ENCODE peak calls at places on chromosomes 7 and 10, in five cellular contexts. V, M, E, Y and U are unnamed samples.

GRCh38 chr10:4704034-4704545 is 121.9 kb upstream of the AKR1E2 start:
- DNase-seq in E (peak), Y (peak), M (no peak), V (peak), U (peak)

GRCh38 chr7:4131043-4131442 is 551.1 kb upstream of the FOXK1 start:
- DNase-seq in E (no peak), M (no peak), V (no peak), Y (no peak), U (no peak)

GRCh38 chr10:45179716-45180115 is 135.7 kb downstream of the OR13A1 start:
- DNase-seq in Y (no peak), V (no peak), M (no peak), E (no peak), U (no peak)

GRCh38 chr10:133258818-133259602 is 17.7 kb downstream of the ADAM8 start:
- DNase-seq in E (peak), M (no peak), V (peak), Y (peak), U (no peak)

GRCh38 chr10:66822801-66823200 is 103.0 kb upstream of the LRRTM3 start:
- DNase-seq in E (no peak), V (no peak), M (no peak), Y (no peak), U (no peak)

GRCh38 chr7:96388620-96389383 is 66.9 kb upstream of the SLC25A13 start:
- DNase-seq in E (peak), M (no peak), Y (no peak), V (no peak), U (no peak)

GRCh38 chr7:90266808-90267207 is 21.8 kb downstream of the CFAP69 start:
- DNase-seq in V (no peak), M (no peak), E (no peak), Y (no peak), U (no peak)

GRCh38 chr10:130362308-130362761 is 226.1 kb downstream of the GLRX3 start:
- DNase-seq in V (no peak), M (no peak), Y (no peak), E (no peak), U (no peak)

GRCh38 chr10:77391605-77392235 is 245.9 kb downstream of the KCNMA1 start:
- DNase-seq in E (peak), Y (peak), V (peak), M (peak), U (peak)

GRCh38 chr7:155830961-155831806 is 18.9 kb upstream of the SHH start:
- DNase-seq in Y (no peak), E (no peak), V (no peak), M (no peak), U (no peak)

GRCh38 chr7:22660732-22661131 is 66.3 kb upstream of the IL6 start:
- DNase-seq in Y (no peak), V (no peak), M (no peak), E (no peak), U (no peak)

GRCh38 chr10:93028881-93029280 is 31.7 kb upstream of the CYP26C1 start:
- DNase-seq in E (peak), M (no peak), V (no peak), Y (no peak), U (no peak)

GRCh38 chr7:159033956-159034938 is 110.4 kb downstream of the VIPR2 start:
- DNase-seq in Y (no peak), E (no peak), V (no peak), M (no peak), U (no peak)

GRCh38 chr10:71268247-71268691 is 50.8 kb upstream of the SLC29A3 start:
- DNase-seq in V (no peak), Y (no peak), M (no peak), E (no peak), U (no peak)

GRCh38 chr10:132540456-132540855 is 2.9 kb downstream of the INPP5A start:
- DNase-seq in Y (no peak), E (peak), M (no peak), V (no peak), U (no peak)

GRCh38 chr10:129788211-129788610 is 175.9 kb downstream of the EBF3 start:
- DNase-seq in E (no peak), Y (no peak), M (no peak), V (no peak), U (no peak)

GRCh38 chr10:44958196-44958896 is 1.3 kb upstream of the RASSF4 start:
- DNase-seq in M (no peak), Y (no peak), E (peak), V (no peak), U (no peak)

GRCh38 chr10:44366936-44367630 is 17.8 kb downstream of the CXCL12 start:
- DNase-seq in V (no peak), M (no peak), E (no peak), Y (no peak), U (no peak)